ENCODE peak calls at places on chromosomes 13 and 19, in six cellular contexts. One of them, this sample, is unnamed.

GRCh38 chr19:9945319-9945966 is 9.1 kb upstream of the OLFM2 start:
- DNase-seq in stimulated activated CD8-positive, alpha-beta memory T cell treated with anti-CD3 and anti-CD28 coated beads, Interleukin-12 subunit alpha, Interleukin-12 subunit beta, amount 100 ng/mL, for 1 hour: no peak
- DNase-seq in effector CD4-positive, alpha-beta T cell: no peak
- DNase-seq in activated naive CD4-positive, alpha-beta T cell treated with Interleukin-2 at 50 U/mL for 16 hours: no peak
- DNase-seq in HCT116: no peak
- DNase-seq in nephron progenitor cell: peak
- DNase-seq in this sample: no peak

GRCh38 chr13:80604094-80604493 is 263.2 kb upstream of the SPRY2 start:
- DNase-seq in stimulated activated CD8-positive, alpha-beta memory T cell treated with anti-CD3 and anti-CD28 coated beads, Interleukin-12 subunit alpha, Interleukin-12 subunit beta, amount 100 ng/mL, for 1 hour: no peak
- DNase-seq in effector CD4-positive, alpha-beta T cell: no peak
- DNase-seq in activated naive CD4-positive, alpha-beta T cell treated with Interleukin-2 at 50 U/mL for 16 hours: no peak
- DNase-seq in HCT116: no peak
- DNase-seq in nephron progenitor cell: no peak
- DNase-seq in this sample: no peak

GRCh38 chr13:113468461-113469147 is 15.3 kb upstream of the ADPRHL1 start:
- DNase-seq in stimulated activated CD8-positive, alpha-beta memory T cell treated with anti-CD3 and anti-CD28 coated beads, Interleukin-12 subunit alpha, Interleukin-12 subunit beta, amount 100 ng/mL, for 1 hour: no peak
- DNase-seq in effector CD4-positive, alpha-beta T cell: no peak
- DNase-seq in activated naive CD4-positive, alpha-beta T cell treated with Interleukin-2 at 50 U/mL for 16 hours: no peak
- DNase-seq in HCT116: no peak
- DNase-seq in nephron progenitor cell: peak
- DNase-seq in this sample: no peak

GRCh38 chr13:50951366-50951765 is 41.8 kb downstream of the RNASEH2B start:
- DNase-seq in stimulated activated CD8-positive, alpha-beta memory T cell treated with anti-CD3 and anti-CD28 coated beads, Interleukin-12 subunit alpha, Interleukin-12 subunit beta, amount 100 ng/mL, for 1 hour: no peak
- DNase-seq in effector CD4-positive, alpha-beta T cell: no peak
- DNase-seq in activated naive CD4-positive, alpha-beta T cell treated with Interleukin-2 at 50 U/mL for 16 hours: no peak
- DNase-seq in HCT116: no peak
- DNase-seq in nephron progenitor cell: no peak
- DNase-seq in this sample: no peak

GRCh38 chr13:110339263-110339662 is 32.2 kb downstream of the COL4A2 start:
- DNase-seq in stimulated activated CD8-positive, alpha-beta memory T cell treated with anti-CD3 and anti-CD28 coated beads, Interleukin-12 subunit alpha, Interleukin-12 subunit beta, amount 100 ng/mL, for 1 hour: no peak
- DNase-seq in effector CD4-positive, alpha-beta T cell: no peak
- DNase-seq in activated naive CD4-positive, alpha-beta T cell treated with Interleukin-2 at 50 U/mL for 16 hours: no peak
- DNase-seq in HCT116: no peak
- DNase-seq in nephron progenitor cell: no peak
- DNase-seq in this sample: no peak

GRCh38 chr19:6074709-6075403 is 35.4 kb downstream of the RFX2 start:
- DNase-seq in stimulated activated CD8-positive, alpha-beta memory T cell treated with anti-CD3 and anti-CD28 coated beads, Interleukin-12 subunit alpha, Interleukin-12 subunit beta, amount 100 ng/mL, for 1 hour: no peak
- DNase-seq in effector CD4-positive, alpha-beta T cell: no peak
- DNase-seq in activated naive CD4-positive, alpha-beta T cell treated with Interleukin-2 at 50 U/mL for 16 hours: no peak
- DNase-seq in HCT116: no peak
- DNase-seq in nephron progenitor cell: no peak
- DNase-seq in this sample: no peak

GRCh38 chr13:21898990-21899389 is 228.1 kb downstream of the FGF9 start:
- DNase-seq in stimulated activated CD8-positive, alpha-beta memory T cell treated with anti-CD3 and anti-CD28 coated beads, Interleukin-12 subunit alpha, Interleukin-12 subunit beta, amount 100 ng/mL, for 1 hour: no peak
- DNase-seq in effector CD4-positive, alpha-beta T cell: no peak
- DNase-seq in activated naive CD4-positive, alpha-beta T cell treated with Interleukin-2 at 50 U/mL for 16 hours: no peak
- DNase-seq in HCT116: no peak
- DNase-seq in nephron progenitor cell: no peak
- DNase-seq in this sample: no peak

GRCh38 chr13:39767791-39768564 is 112.5 kb downstream of the COG6 start:
- DNase-seq in stimulated activated CD8-positive, alpha-beta memory T cell treated with anti-CD3 and anti-CD28 coated beads, Interleukin-12 subunit alpha, Interleukin-12 subunit beta, amount 100 ng/mL, for 1 hour: no peak
- DNase-seq in effector CD4-positive, alpha-beta T cell: no peak
- DNase-seq in activated naive CD4-positive, alpha-beta T cell treated with Interleukin-2 at 50 U/mL for 16 hours: no peak
- DNase-seq in HCT116: no peak
- DNase-seq in nephron progenitor cell: no peak
- DNase-seq in this sample: no peak

GRCh38 chr19:41801682-41802317 is 5.4 kb downstream of the CEACAM3 start:
- DNase-seq in stimulated activated CD8-positive, alpha-beta memory T cell treated with anti-CD3 and anti-CD28 coated beads, Interleukin-12 subunit alpha, Interleukin-12 subunit beta, amount 100 ng/mL, for 1 hour: no peak
- DNase-seq in effector CD4-positive, alpha-beta T cell: no peak
- DNase-seq in activated naive CD4-positive, alpha-beta T cell treated with Interleukin-2 at 50 U/mL for 16 hours: no peak
- DNase-seq in HCT116: no peak
- DNase-seq in nephron progenitor cell: no peak
- DNase-seq in this sample: no peak

GRCh38 chr19:42420055-42420544 is 7.1 kb downstream of the LIPE start:
- DNase-seq in stimulated activated CD8-positive, alpha-beta memory T cell treated with anti-CD3 and anti-CD28 coated beads, Interleukin-12 subunit alpha, Interleukin-12 subunit beta, amount 100 ng/mL, for 1 hour: peak
- DNase-seq in effector CD4-positive, alpha-beta T cell: peak
- DNase-seq in activated naive CD4-positive, alpha-beta T cell treated with Interleukin-2 at 50 U/mL for 16 hours: peak
- DNase-seq in HCT116: peak
- DNase-seq in nephron progenitor cell: peak
- DNase-seq in this sample: peak

GRCh38 chr13:72149701-72150100 is 282.7 kb upstream of the DACH1 start:
- DNase-seq in stimulated activated CD8-positive, alpha-beta memory T cell treated with anti-CD3 and anti-CD28 coated beads, Interleukin-12 subunit alpha, Interleukin-12 subunit beta, amount 100 ng/mL, for 1 hour: no peak
- DNase-seq in effector CD4-positive, alpha-beta T cell: no peak
- DNase-seq in activated naive CD4-positive, alpha-beta T cell treated with Interleukin-2 at 50 U/mL for 16 hours: no peak
- DNase-seq in HCT116: no peak
- DNase-seq in nephron progenitor cell: no peak
- DNase-seq in this sample: no peak

GRCh38 chr19:46660008-46660517 is 919 bp downstream of the DACT3 start:
- DNase-seq in stimulated activated CD8-positive, alpha-beta memory T cell treated with anti-CD3 and anti-CD28 coated beads, Interleukin-12 subunit alpha, Interleukin-12 subunit beta, amount 100 ng/mL, for 1 hour: no peak
- DNase-seq in effector CD4-positive, alpha-beta T cell: peak
- DNase-seq in activated naive CD4-positive, alpha-beta T cell treated with Interleukin-2 at 50 U/mL for 16 hours: no peak
- DNase-seq in HCT116: no peak
- DNase-seq in nephron progenitor cell: peak
- DNase-seq in this sample: no peak

GRCh38 chr13:27476943-27477681 is 26.7 kb upstream of the MTIF3 start:
- DNase-seq in stimulated activated CD8-positive, alpha-beta memory T cell treated with anti-CD3 and anti-CD28 coated beads, Interleukin-12 subunit alpha, Interleukin-12 subunit beta, amount 100 ng/mL, for 1 hour: no peak
- DNase-seq in effector CD4-positive, alpha-beta T cell: no peak
- DNase-seq in activated naive CD4-positive, alpha-beta T cell treated with Interleukin-2 at 50 U/mL for 16 hours: peak
- DNase-seq in HCT116: no peak
- DNase-seq in nephron progenitor cell: no peak
- DNase-seq in this sample: no peak

GRCh38 chr13:45627656-45628055 is 12.1 kb upstream of the ERICH6B start:
- DNase-seq in stimulated activated CD8-positive, alpha-beta memory T cell treated with anti-CD3 and anti-CD28 coated beads, Interleukin-12 subunit alpha, Interleukin-12 subunit beta, amount 100 ng/mL, for 1 hour: no peak
- DNase-seq in effector CD4-positive, alpha-beta T cell: no peak
- DNase-seq in activated naive CD4-positive, alpha-beta T cell treated with Interleukin-2 at 50 U/mL for 16 hours: no peak
- DNase-seq in HCT116: no peak
- DNase-seq in nephron progenitor cell: no peak
- DNase-seq in this sample: no peak

GRCh38 chr19:41206456-41206855 is 12.6 kb upstream of the AXL start:
- DNase-seq in stimulated activated CD8-positive, alpha-beta memory T cell treated with anti-CD3 and anti-CD28 coated beads, Interleukin-12 subunit alpha, Interleukin-12 subunit beta, amount 100 ng/mL, for 1 hour: no peak
- DNase-seq in effector CD4-positive, alpha-beta T cell: no peak
- DNase-seq in activated naive CD4-positive, alpha-beta T cell treated with Interleukin-2 at 50 U/mL for 16 hours: no peak
- DNase-seq in HCT116: no peak
- DNase-seq in nephron progenitor cell: no peak
- DNase-seq in this sample: no peak

GRCh38 chr19:46232029-46232428 is 2.5 kb downstream of the IGFL1 start:
- DNase-seq in stimulated activated CD8-positive, alpha-beta memory T cell treated with anti-CD3 and anti-CD28 coated beads, Interleukin-12 subunit alpha, Interleukin-12 subunit beta, amount 100 ng/mL, for 1 hour: no peak
- DNase-seq in effector CD4-positive, alpha-beta T cell: no peak
- DNase-seq in activated naive CD4-positive, alpha-beta T cell treated with Interleukin-2 at 50 U/mL for 16 hours: no peak
- DNase-seq in HCT116: no peak
- DNase-seq in nephron progenitor cell: no peak
- DNase-seq in this sample: no peak

GRCh38 chr19:3059653-3060052 is 2.6 kb downstream of the TLE5 start:
- DNase-seq in stimulated activated CD8-positive, alpha-beta memory T cell treated with anti-CD3 and anti-CD28 coated beads, Interleukin-12 subunit alpha, Interleukin-12 subunit beta, amount 100 ng/mL, for 1 hour: no peak
- DNase-seq in effector CD4-positive, alpha-beta T cell: no peak
- DNase-seq in activated naive CD4-positive, alpha-beta T cell treated with Interleukin-2 at 50 U/mL for 16 hours: no peak
- DNase-seq in HCT116: no peak
- DNase-seq in nephron progenitor cell: no peak
- DNase-seq in this sample: no peak

GRCh38 chr13:113793718-113794085 is 34.7 kb downstream of the TMEM255B start:
- DNase-seq in stimulated activated CD8-positive, alpha-beta memory T cell treated with anti-CD3 and anti-CD28 coated beads, Interleukin-12 subunit alpha, Interleukin-12 subunit beta, amount 100 ng/mL, for 1 hour: no peak
- DNase-seq in effector CD4-positive, alpha-beta T cell: no peak
- DNase-seq in activated naive CD4-positive, alpha-beta T cell treated with Interleukin-2 at 50 U/mL for 16 hours: no peak
- DNase-seq in HCT116: no peak
- DNase-seq in nephron progenitor cell: no peak
- DNase-seq in this sample: no peak

GRCh38 chr19:44846455-44847143 is 502 bp downstream of the NECTIN2 start:
- DNase-seq in stimulated activated CD8-positive, alpha-beta memory T cell treated with anti-CD3 and anti-CD28 coated beads, Interleukin-12 subunit alpha, Interleukin-12 subunit beta, amount 100 ng/mL, for 1 hour: no peak
- DNase-seq in effector CD4-positive, alpha-beta T cell: no peak
- DNase-seq in activated naive CD4-positive, alpha-beta T cell treated with Interleukin-2 at 50 U/mL for 16 hours: no peak
- DNase-seq in HCT116: no peak
- DNase-seq in nephron progenitor cell: peak
- DNase-seq in this sample: no peak